ENCODE peak calls at places on chromosome 6, in seven cellular contexts. Q, P, F, D, N, Y and M are unnamed samples.
A peak's percentile ranks its signal among the peaks of the same experiment; 100 is the strongest.

GRCh38 chr6:162998777-162999176 is 271.0 kb downstream of the PACRG start:
- DNase-seq in F (no peak), Q (no peak), P (no peak), D (no peak), N (no peak), Y (no peak), M (no peak)

GRCh38 chr6:11854418-11855165 is 76.0 kb upstream of the ADTRP start:
- DNase-seq in D (no peak), Y (no peak), P (no peak), Q (peak; percentile 32), N (peak; percentile 66), F (peak; percentile 62), M (no peak)

GRCh38 chr6:160735523-160735922 is 33.5 kb downstream of the PLG start:
- DNase-seq in F (no peak), N (no peak), D (no peak), Q (no peak), Y (no peak), P (no peak), M (no peak)

GRCh38 chr6:130482645-130483390 is 117.0 kb downstream of the TMEM200A start:
- DNase-seq in D (no peak), Y (no peak), Q (peak; percentile 67), F (no peak), P (no peak), N (no peak), M (no peak)

GRCh38 chr6:56475736-56476457 is 166.8 kb downstream of the DST start:
- DNase-seq in Y (no peak), F (peak; percentile 89), Q (no peak), N (peak; percentile 74), P (no peak), D (no peak), M (peak; percentile 31)

GRCh38 chr6:48236375-48236774 is 125.4 kb upstream of the PTCHD4 start:
- DNase-seq in D (no peak), N (no peak), P (no peak), Q (no peak), Y (no peak), F (no peak), M (no peak)

GRCh38 chr6:2245954-2246863 is 804 bp upstream of the GMDS start:
- DNase-seq in Y (no peak), F (peak; percentile 87), P (peak; percentile 79), N (peak; percentile 76), D (no peak), Q (peak; percentile 58), M (peak; percentile 60)

GRCh38 chr6:138004423-138005287 is 102.6 kb downstream of the PERP start:
- DNase-seq in P (no peak), Q (peak; percentile 37), Y (no peak), N (peak; percentile 53), D (no peak), F (no peak), M (no peak)

GRCh38 chr6:51535327-51535726 is 552.1 kb downstream of the PKHD1 start:
- DNase-seq in N (no peak), D (no peak), P (no peak), F (no peak), Y (no peak), Q (no peak), M (no peak)

GRCh38 chr6:119683022-119683421 is 333.5 kb upstream of the MAN1A1 start:
- DNase-seq in F (no peak), D (no peak), Q (no peak), N (no peak), P (no peak), Y (no peak), M (no peak)

GRCh38 chr6:146595981-146596731 is 2.6 kb upstream of the ADGB start:
- DNase-seq in P (no peak), Y (no peak), F (no peak), Q (no peak), D (no peak), N (no peak), M (no peak)

GRCh38 chr6:134708079-134708478 is 241.8 kb downstream of the ALDH8A1 start:
- DNase-seq in D (no peak), N (no peak), Y (no peak), P (no peak), F (no peak), Q (no peak), M (no peak)

GRCh38 chr6:132188865-132189264 is 212.4 kb downstream of the MOXD1 start:
- DNase-seq in F (no peak), Y (no peak), P (no peak), N (peak; percentile 51), Q (peak; percentile 80), D (no peak), M (no peak)

GRCh38 chr6:5135783-5136376 is 50.7 kb downstream of the PPP1R3G start:
- DNase-seq in N (peak; percentile 55), P (no peak), D (peak; percentile 30), F (no peak), Q (peak; percentile 47), Y (no peak), M (no peak)

GRCh38 chr6:113375950-113376846 is 480.9 kb upstream of the MARCKS start:
- DNase-seq in Y (no peak), N (peak; percentile 56), P (no peak), D (no peak), F (no peak), Q (peak; percentile 51), M (no peak)

GRCh38 chr6:163793584-163793983 is 379.1 kb downstream of the QKI start:
- DNase-seq in Q (peak; percentile 90), D (no peak), P (no peak), F (no peak), Y (no peak), N (no peak), M (no peak)

GRCh38 chr6:37479266-37479854 is 20.3 kb downstream of the CCDC167 start:
- DNase-seq in Y (no peak), P (no peak), D (no peak), F (peak; percentile 51), Q (no peak), N (no peak), M (no peak)

GRCh38 chr6:40520683-40521082 is 66.5 kb downstream of the LRFN2 start:
- DNase-seq in D (no peak), Y (peak; percentile 61), P (no peak), N (no peak), F (no peak), Q (no peak), M (peak; percentile 44)

GRCh38 chr6:149389509-149390297 is 10.4 kb upstream of the SUMO4 start:
- DNase-seq in Q (no peak), N (no peak), D (no peak), Y (no peak), P (no peak), F (no peak), M (no peak)

GRCh38 chr6:43773050-43773956 is 3.3 kb downstream of the VEGFA start:
- DNase-seq in N (peak; percentile 37), Y (peak; percentile 75), P (peak; percentile 72), D (peak; percentile 37), Q (peak; percentile 53), F (peak; percentile 80), M (peak; percentile 65)

GRCh38 chr6:138162104-138162946 is 586 bp downstream of the ARFGEF3 start:
- DNase-seq in Y (peak; percentile 29), P (peak; percentile 76), N (peak; percentile 30), D (peak; percentile 42), Q (peak; percentile 6), F (no peak), M (peak; percentile 28)

GRCh38 chr6:84027340-84028183 is 6.0 kb upstream of the MRAP2 start:
- DNase-seq in Q (peak; percentile 69), F (peak; percentile 64), Y (no peak), N (peak; percentile 98), D (no peak), P (peak; percentile 86), M (peak; percentile 40)

GRCh38 chr6:137851669-137852068 is 15.4 kb upstream of the TNFAIP3 start:
- DNase-seq in N (no peak), P (no peak), D (no peak), Y (no peak), F (no peak), Q (no peak), M (no peak)